ENCODE peak calls at places on chromosome 1, in five cellular contexts. B is aorta; M is bronchial epithelial cell; Q is cardiac muscle cell; L is CD8-positive, alpha-beta T cell. F is an unnamed sample.
A peak's percentile ranks its signal among the peaks of the same experiment; 100 is the strongest.

GRCh38 chr1:168618351-168618750 is 41.9 kb downstream of the XCL1 start:
- DNase-seq in B (no peak), L (no peak), Q (no peak), M (no peak), F (no peak)

GRCh38 chr1:173431663-173432045 is 45.5 kb upstream of the PRDX6 start:
- DNase-seq in B (no peak), Q (no peak), M (no peak), L (no peak), F (no peak)

GRCh38 chr1:174892016-174892415 is 107.7 kb upstream of the CACYBP start:
- DNase-seq in Q (no peak), M (no peak), L (no peak), B (no peak), F (no peak)

GRCh38 chr1:204943495-204943894 is 72.8 kb downstream of the NFASC start:
- DNase-seq in M (no peak), Q (no peak), L (no peak), B (no peak), F (no peak)

GRCh38 chr1:160277330-160277729 is 7.6 kb downstream of the PEX19 start:
- DNase-seq in L (no peak), B (no peak), Q (no peak), M (no peak), F (no peak)

GRCh38 chr1:214449371-214449770 is 102.0 kb downstream of the PTPN14 start:
- DNase-seq in Q (no peak), B (no peak), L (no peak), M (no peak), F (no peak)

GRCh38 chr1:165444897-165445370 is at the start of gene RXRG:
- DNase-seq in B (peak; percentile 77), L (peak; percentile 52), M (peak; percentile 13), Q (peak; percentile 22), F (no peak)

GRCh38 chr1:236568285-236568894 is 35.9 kb downstream of the HEATR1 start:
- DNase-seq in L (no peak), M (peak; percentile 36), B (no peak), Q (peak; percentile 9), F (no peak)

GRCh38 chr1:95730986-95731385 is 497.0 kb downstream of the RWDD3 start:
- DNase-seq in Q (no peak), M (peak; percentile 94), L (no peak), B (no peak), F (no peak)

GRCh38 chr1:181318858-181319235 is 164.5 kb upstream of the CACNA1E start:
- DNase-seq in B (no peak), L (no peak), Q (peak; percentile 2), M (peak; percentile 81), F (no peak)

GRCh38 chr1:199283814-199284213 is 645.0 kb downstream of the PTPRC start:
- DNase-seq in M (no peak), L (no peak), B (no peak), Q (no peak), F (no peak)

GRCh38 chr1:153475282-153475681 is 14.8 kb upstream of the S100A7 start:
- DNase-seq in B (no peak), L (no peak), Q (no peak), M (no peak), F (no peak)

GRCh38 chr1:87131809-87132663 is 196.6 kb upstream of the LMO4 start:
- DNase-seq in M (peak; percentile 44), B (peak; percentile 95), L (peak; percentile 83), Q (peak; percentile 90), F (peak; percentile 88)

GRCh38 chr1:47823016-47823843 is 174.0 kb downstream of the TRABD2B start:
- DNase-seq in L (no peak), B (peak; percentile 75), M (no peak), Q (no peak), F (no peak)
- H3K27me3 ChIP-seq in L (no peaks in the 10 kb centered on the region), B (no peaks in the 10 kb centered on the region), M (no peaks in the 10 kb centered on the region), Q (peaks cover 6% of the 10 kb centered on the region), F (no peaks in the 10 kb centered on the region)

GRCh38 chr1:6142036-6142621 is 38.0 kb downstream of the CHD5 start:
- DNase-seq in B (no peak), Q (no peak), L (no peak), M (no peak), F (no peak)

GRCh38 chr1:6141601-6142000 is 38.5 kb downstream of the CHD5 start:
- DNase-seq in M (no peak), Q (no peak), B (no peak), L (no peak), F (no peak)

GRCh38 chr1:6143392-6143791 is 36.7 kb downstream of the CHD5 start:
- DNase-seq in M (peak; percentile 27), Q (no peak), L (no peak), B (no peak), F (no peak)

GRCh38 chr1:6144175-6144574 is 35.9 kb downstream of the CHD5 start:
- DNase-seq in L (no peak), M (no peak), B (no peak), Q (no peak), F (no peak)

DNA sequence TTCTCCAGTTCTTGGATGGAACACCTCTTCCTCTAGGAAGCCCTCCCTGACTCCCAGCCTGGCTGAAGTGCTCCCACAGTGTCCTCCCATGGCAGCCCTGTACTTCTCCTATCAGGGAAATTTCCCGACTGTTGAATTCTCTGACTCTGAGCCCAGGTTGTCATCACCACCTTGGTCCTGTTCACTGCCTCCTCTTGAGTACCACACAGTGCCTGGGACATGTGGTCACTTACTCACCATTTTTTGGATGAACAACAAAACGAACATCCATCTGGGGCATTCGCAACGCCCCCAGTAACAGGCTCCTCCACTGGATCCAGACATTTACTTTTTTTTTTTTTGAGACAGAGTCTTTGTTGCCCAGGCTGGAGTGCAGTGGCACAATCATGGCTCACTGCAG is 37.4 kb downstream of the CHD5 start:
- DNase-seq in L (no peak), M (no peak), B (no peak), Q (no peak), F (no peak)
- H3K27me3 ChIP-seq in L (no peaks in the 10 kb centered on the region), M (peaks cover 2% of the 10 kb centered on the region), B (no peaks in the 10 kb centered on the region), Q (peaks cover 22% of the 10 kb centered on the region), F (no peaks in the 10 kb centered on the region)

GRCh38 chr1:177912991-177913390 is 56.9 kb downstream of the SEC16B start:
- DNase-seq in L (no peak), Q (no peak), B (no peak), M (no peak), F (no peak)

GRCh38 chr1:177907000-177907399 is 62.9 kb downstream of the SEC16B start:
- DNase-seq in B (no peak), L (no peak), Q (no peak), M (peak; percentile 89), F (no peak)

GRCh38 chr1:177905686-177906085 is 64.2 kb downstream of the SEC16B start:
- DNase-seq in Q (no peak), B (no peak), L (no peak), M (no peak), F (no peak)

GRCh38 chr1:177913762-177914540 is 55.9 kb downstream of the SEC16B start:
- DNase-seq in M (peak; percentile 39), B (no peak), Q (peak; percentile 56), L (no peak), F (no peak)

DNA sequence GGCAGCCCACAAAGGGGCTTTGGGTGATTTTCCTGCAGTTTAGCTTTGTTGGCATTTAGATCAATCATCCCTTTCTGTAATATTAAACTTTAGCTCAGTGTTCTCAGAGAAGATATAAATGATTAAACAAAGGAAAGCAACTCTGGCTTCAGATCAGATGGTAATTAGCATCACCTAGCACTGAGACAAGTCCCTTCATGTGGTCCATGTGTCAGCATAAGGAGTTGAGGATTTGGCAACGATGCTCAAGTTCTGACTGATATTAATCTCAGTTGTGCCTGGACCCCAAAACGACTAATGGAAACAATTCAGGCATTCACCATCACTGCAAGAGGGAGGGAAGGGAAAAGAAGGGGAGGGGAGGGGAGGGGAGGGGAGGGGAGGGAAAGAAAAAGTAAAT is 60.4 kb downstream of the SEC16B start:
- DNase-seq in B (no peak), Q (no peak), M (peak; percentile 80), L (no peak), F (no peak)
- H3K27me3 ChIP-seq in B (no peaks in the 10 kb centered on the region), Q (peaks cover 3% of the 10 kb centered on the region), M (no peaks in the 10 kb centered on the region), L (no peaks in the 10 kb centered on the region), F (no peaks in the 10 kb centered on the region)

GRCh38 chr1:76075877-76076276 is 1.3 kb downstream of the ST6GALNAC3 start:
- DNase-seq in L (no peak), B (no peak), M (peak; percentile 15), Q (peak; percentile 38), F (no peak)

GRCh38 chr1:76070538-76070937 is 4.0 kb upstream of the ST6GALNAC3 start:
- DNase-seq in Q (no peak), M (no peak), L (no peak), B (no peak), F (peak; percentile 71)

GRCh38 chr1:76074321-76075187 is at the start of gene ST6GALNAC3:
- DNase-seq in L (peak; percentile 85), Q (peak; percentile 64), M (peak; percentile 18), B (peak; percentile 91), F (peak; percentile 75)

GRCh38 chr1:76075188-76075489 is 593 bp downstream of the ST6GALNAC3 start:
- DNase-seq in L (no peak), B (no peak), Q (no peak), M (no peak), F (no peak)

DNA sequence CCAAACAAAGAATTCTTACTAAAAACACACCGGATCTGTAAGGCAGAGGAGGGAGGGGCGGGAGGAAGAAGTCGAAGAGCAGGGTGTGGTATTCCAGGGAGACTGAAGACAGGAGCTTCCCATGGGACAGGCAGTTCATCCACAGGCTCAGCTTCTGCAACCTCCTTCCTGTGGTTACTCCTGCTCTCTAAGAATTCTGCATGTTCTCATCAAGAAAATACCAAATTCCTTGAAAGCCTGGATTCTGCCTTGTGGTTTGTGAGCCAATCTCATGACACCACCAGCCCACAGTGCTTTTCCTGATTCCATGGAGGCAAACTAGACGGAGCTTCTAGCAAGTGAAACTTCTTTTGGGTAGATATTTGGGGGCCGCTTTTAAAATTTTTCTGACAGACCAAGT is 1.1 kb upstream of the ST6GALNAC3 start:
- DNase-seq in Q (peak; percentile 88), M (no peak), B (no peak), L (no peak), F (peak; percentile 44)
- H3K27me3 ChIP-seq in Q (no peaks in the 10 kb centered on the region), M (no peaks in the 10 kb centered on the region), B (no peaks in the 10 kb centered on the region), L (no peaks in the 10 kb centered on the region), F (no peaks in the 10 kb centered on the region)

GRCh38 chr1:45141247-45142003 is 65.0 kb downstream of the ZSWIM5 start:
- DNase-seq in Q (no peak), L (no peak), M (no peak), B (no peak), F (no peak)

GRCh38 chr1:45148209-45148608 is 58.2 kb downstream of the ZSWIM5 start:
- DNase-seq in Q (no peak), M (no peak), L (no peak), B (no peak), F (no peak)

GRCh38 chr1:45146833-45147232 is 59.6 kb downstream of the ZSWIM5 start:
- DNase-seq in L (no peak), B (no peak), Q (no peak), M (no peak), F (no peak)
- H3K27me3 ChIP-seq in L (no peaks in the 10 kb centered on the region), B (no peaks in the 10 kb centered on the region), Q (no peaks in the 10 kb centered on the region), M (no peaks in the 10 kb centered on the region), F (no peaks in the 10 kb centered on the region)